ENCODE peak calls at places on chromosomes 3 and 15, in seven cellular contexts. O, C, T, Y, S, J and G are unnamed samples.

GRCh38 chr3:62415312-62415791 is 42.0 kb upstream of the FEZF2 start:
- DNase-seq in C (no peak), J (no peak), S (no peak), O (no peak), T (no peak), Y (no peak), G (no peak)

GRCh38 chr15:71810256-71811035 is at the start of gene NR2E3:
- DNase-seq in T (no peak), S (no peak), J (no peak), Y (no peak), O (no peak), C (no peak), G (no peak)

GRCh38 chr15:53836618-53837017 is 77.2 kb upstream of the WDR72 start:
- DNase-seq in T (no peak), Y (no peak), C (no peak), S (no peak), J (no peak), O (no peak), G (no peak)

GRCh38 chr15:77552066-77552465 is 80.6 kb downstream of the LINGO1 start:
- DNase-seq in J (no peak), T (no peak), C (no peak), S (no peak), O (no peak), Y (no peak), G (no peak)

GRCh38 chr3:117735481-117736101 is 1026.0 kb downstream of the TUSC7 start:
- DNase-seq in T (no peak), S (no peak), C (peak; percentile 31), Y (peak; percentile 1), O (no peak), J (no peak), G (no peak)

GRCh38 chr3:85603378-85603777 is 644.6 kb downstream of the CADM2 start:
- DNase-seq in J (no peak), O (no peak), S (no peak), T (no peak), C (no peak), Y (no peak), G (no peak)

GRCh38 chr3:193783166-193783896 is 190.3 kb downstream of the OPA1 start:
- DNase-seq in J (no peak), O (no peak), T (no peak), Y (no peak), S (no peak), C (no peak), G (no peak)

GRCh38 chr3:19960670-19961069 is 13.8 kb downstream of the RAB5A start:
- DNase-seq in S (no peak), Y (no peak), C (no peak), O (no peak), T (no peak), J (no peak), G (no peak)

GRCh38 chr3:184743248-184743647 is 31.4 kb upstream of the MAGEF1 start:
- DNase-seq in Y (no peak), S (no peak), J (no peak), C (no peak), T (no peak), O (no peak), G (no peak)

GRCh38 chr3:157122116-157122515 is 37.8 kb downstream of the CCNL1 start:
- DNase-seq in J (no peak), C (peak; percentile 53), Y (peak; percentile 44), T (no peak), O (no peak), S (peak; percentile 69), G (no peak)

GRCh38 chr15:73688455-73688854 is 4.3 kb downstream of the CD276 start:
- DNase-seq in O (no peak), J (no peak), T (no peak), C (peak; percentile 40), S (no peak), Y (no peak), G (no peak)

GRCh38 chr3:70281663-70282062 is 30.8 kb downstream of the MDFIC2 start:
- DNase-seq in O (no peak), C (no peak), S (no peak), Y (peak; percentile 42), T (no peak), J (no peak), G (no peak)

GRCh38 chr3:42713747-42714146 is 11.1 kb upstream of the HHATL start:
- DNase-seq in T (peak; percentile 2), J (no peak), O (no peak), S (no peak), Y (no peak), C (no peak), G (no peak)

GRCh38 chr15:82810863-82811421 is 1.5 kb downstream of the WHAMM start:
- DNase-seq in T (no peak), C (no peak), O (no peak), Y (no peak), J (no peak), S (no peak), G (no peak)

GRCh38 chr3:100389025-100389424 is 11.9 kb downstream of the TOMM70 start:
- DNase-seq in T (no peak), S (no peak), Y (no peak), C (no peak), J (no peak), O (no peak), G (no peak)

GRCh38 chr15:36797128-36797527 is 217.7 kb downstream of the CDIN1 start:
- DNase-seq in T (no peak), S (no peak), J (no peak), Y (no peak), O (no peak), C (no peak), G (no peak)

GRCh38 chr3:178486903-178487302 is 49.3 kb upstream of the KCNMB2 start:
- DNase-seq in J (no peak), S (no peak), T (no peak), C (no peak), Y (no peak), O (no peak), G (no peak)

GRCh38 chr15:22961661-22962221 is 18.4 kb downstream of the CYFIP1 start:
- DNase-seq in J (no peak), C (no peak), Y (no peak), T (no peak), S (no peak), O (no peak), G (no peak)

GRCh38 chr3:45064512-45065372 is 38.6 kb downstream of the CLEC3B start:
- DNase-seq in O (no peak), C (no peak), S (peak; percentile 23), J (peak; percentile 5), T (no peak), Y (no peak), G (no peak)

GRCh38 chr3:72683068-72683467 is 165.2 kb downstream of the SHQ1 start:
- DNase-seq in J (no peak), S (no peak), T (no peak), C (no peak), Y (no peak), O (no peak), G (no peak)

GRCh38 chr3:172323894-172324590 is 124.2 kb downstream of the GHSR start:
- DNase-seq in Y (no peak), S (no peak), T (peak; percentile 76), C (no peak), O (no peak), J (no peak), G (no peak)

GRCh38 chr3:141767062-141767461 is 3.9 kb downstream of the GRK7 start:
- DNase-seq in S (no peak), C (no peak), J (no peak), O (no peak), T (no peak), Y (no peak), G (no peak)

GRCh38 chr15:36954486-36954885 is 145.9 kb downstream of the MEIS2 start:
- DNase-seq in S (no peak), C (no peak), O (no peak), J (no peak), Y (no peak), T (no peak), G (no peak)

GRCh38 chr3:37456270-37456708 is 281.9 kb upstream of the LRRFIP2 start:
- DNase-seq in T (peak; percentile 39), O (no peak), J (peak; percentile 46), Y (no peak), C (peak; percentile 50), S (no peak), G (no peak)

GRCh38 chr15:99704444-99704838 is 28.8 kb downstream of the LYSMD4 start:
- DNase-seq in J (no peak), C (peak; percentile 59), Y (peak; percentile 62), T (peak; percentile 50), S (peak; percentile 78), O (no peak), G (peak; percentile 19)

GRCh38 chr3:11096266-11097135 is 57.8 kb upstream of the HRH1 start:
- DNase-seq in Y (peak; percentile 91), S (peak; percentile 74), C (peak; percentile 95), O (peak; percentile 60), J (peak; percentile 65), T (peak; percentile 86), G (peak; percentile 74)

GRCh38 chr3:126835472-126836219 is 131.6 kb downstream of the CHCHD6 start:
- DNase-seq in C (peak; percentile 70), Y (no peak), S (no peak), T (no peak), O (no peak), J (no peak), G (no peak)

GRCh38 chr15:38627684-38628277 is 63.2 kb upstream of the RASGRP1 start:
- DNase-seq in O (no peak), T (no peak), C (no peak), J (no peak), S (no peak), Y (no peak), G (no peak)